ENCODE peak calls at places on chromosomes 3 and 15, in nine cellular contexts. E is cardiac muscle cell; Y is AML-193; W is GM12864; Q is astrocyte; N is RCC 7860; R is activated CD4-positive, alpha-beta T cell treated with anti-CD3 and anti-CD28 coated beads for 4 hours; X is activated T-helper 1 cell treated with anti-CD3 and anti-CD28 coated beads, Interleukin-12 subunit alpha, Interleukin-12 subunit beta, Interleukin-2, Interleukin-4 antibody, amounts not matched to agents 30 ng/mL and 10 ng/mL and 1 ng/mL, durations not matched to agents 14 hours and 24 hours and 36 hours; O is posterior cingulate gyrus. C is an unnamed sample.

GRCh38 chr3:65927576-65927975 is 111.1 kb downstream of the MAGI1 start:
- DNase-seq in X (no peak), O (no peak), Y (no peak), R (no peak), W (no peak), E (no peak), Q (peak; percentile 63), N (peak; percentile 59), C (no peak)

GRCh38 chr3:104629038-104629437 is 737.7 kb upstream of the ALCAM start:
- DNase-seq in X (no peak), Q (peak; percentile 86), E (peak; percentile 66), Y (no peak), R (no peak), W (no peak), N (peak; percentile 76), O (no peak), C (no peak)

GRCh38 chr3:96863129-96863740 is 48.8 kb downstream of the EPHA6 start:
- DNase-seq in R (no peak), O (no peak), N (peak; percentile 35), Y (peak; percentile 56), Q (no peak), E (peak; percentile 29), W (no peak), X (no peak), C (peak; percentile 62)

GRCh38 chr3:174094671-174095070 is 697.1 kb downstream of the NLGN1 start:
- DNase-seq in R (no peak), N (no peak), E (no peak), O (no peak), X (no peak), Y (no peak), Q (no peak), W (no peak), C (no peak)

GRCh38 chr15:68590721-68591389 is 12.1 kb downstream of the CORO2B start:
- DNase-seq in N (no peak), X (no peak), E (no peak), W (no peak), R (no peak), O (peak; percentile 52), Q (no peak), Y (no peak), C (no peak)

GRCh38 chr3:2096196-2096595 is 2.5 kb upstream of the CNTN4 start:
- DNase-seq in Y (no peak), Q (no peak), N (no peak), O (peak; percentile 22), X (no peak), E (no peak), R (no peak), W (no peak), C (no peak)

GRCh38 chr3:56915969-56916586 is 114.3 kb upstream of the ARHGEF3 start:
- DNase-seq in X (peak; percentile 71), W (no peak), N (no peak), O (no peak), Q (no peak), Y (peak; percentile 82), E (no peak), R (peak; percentile 58), C (no peak)

GRCh38 chr3:149273096-149273751 is 51.6 kb upstream of the CP start:
- DNase-seq in E (peak; percentile 93), Q (peak; percentile 70), N (peak; percentile 87), Y (peak; percentile 92), X (peak; percentile 17), W (peak; percentile 54), O (no peak), R (peak; percentile 20), C (peak; percentile 73)

GRCh38 chr3:121739902-121740301 is 9.6 kb downstream of the GOLGB1 start:
- DNase-seq in Y (no peak), Q (no peak), N (no peak), X (no peak), E (no peak), O (no peak), R (no peak), W (no peak), C (no peak)

GRCh38 chr3:129624347-129625070 is 18.0 kb upstream of the PLXND1 start:
- DNase-seq in Y (peak; percentile 61), Q (no peak), W (no peak), X (no peak), E (peak; percentile 52), N (no peak), R (no peak), O (no peak), C (no peak)

GRCh38 chr15:47744973-47745372 is 27.7 kb downstream of the SEMA6D start:
- DNase-seq in R (no peak), W (no peak), O (no peak), E (no peak), N (no peak), Y (no peak), X (no peak), Q (no peak), C (no peak)

GRCh38 chr3:101722394-101723173 is 1.8 kb upstream of the CEP97 start:
- DNase-seq in W (peak; percentile 87), E (no peak), O (no peak), N (no peak), Q (no peak), X (no peak), Y (peak; percentile 42), R (no peak), C (peak; percentile 53)

GRCh38 chr3:49723301-49723630 is 485 bp downstream of the GMPPB start:
- DNase-seq in N (peak; percentile 24), X (peak; percentile 59), R (peak; percentile 47), Y (peak; percentile 36), O (peak; percentile 44), W (peak; percentile 34), Q (peak; percentile 29), E (peak; percentile 43), C (peak; percentile 34)

GRCh38 chr15:98071786-98072185 is 111.3 kb downstream of the ARRDC4 start:
- DNase-seq in Q (no peak), E (no peak), X (no peak), O (no peak), N (no peak), R (no peak), W (no peak), Y (no peak), C (no peak)

GRCh38 chr3:126469479-126469878 is 6.2 kb downstream of the ZXDC start:
- DNase-seq in X (no peak), W (no peak), N (no peak), R (no peak), O (no peak), E (no peak), Q (no peak), Y (no peak), C (no peak)

GRCh38 chr15:76349301-76350070 is 12.9 kb downstream of the ISL2 start:
- DNase-seq in Q (no peak), R (no peak), N (no peak), Y (no peak), X (no peak), E (no peak), W (no peak), O (no peak), C (no peak)

C was measured in OCI-M1.